ENCODE peak calls at places on chromosome 1, in eight cellular contexts. V is IMR-90, Q is stomach, R is esophagus muscularis mucosa, C is body of pancreas, D is uterus, F is transverse colon, S is tibial nerve. N is an unnamed sample. For H3K27me3, the result is how much of the 10 kb centered on the place peaks cover.

GRCh38 chr1:8345621-8346415 is 27.9 kb downstream of the SLC45A1 start:
- DNase-seq in V (no peak), Q (no peak), R (no peak), C (no peak), D (no peak), F (no peak), S (no peak), N (peak)

GRCh38 chr1:178825167-178825566 is 45.7 kb downstream of the ANGPTL1 start:
- DNase-seq in V (no peak), Q (no peak), R (no peak), C (no peak), D (no peak), F (no peak), S (no peak), N (no peak)

GRCh38 chr1:234645474-234645953 is 35.5 kb upstream of the IRF2BP2 start:
- DNase-seq in V (no peak), Q (no peak), R (no peak), C (no peak), D (no peak), F (no peak), S (no peak), N (no peak)

GRCh38 chr1:194816859-194817258 is 1630.4 kb upstream of the B3GALT2 start:
- DNase-seq in V (peak), Q (no peak), R (no peak), C (no peak), D (no peak), F (no peak), S (no peak), N (no peak)

GRCh38 chr1:85911742-85912141 is 203.5 kb upstream of the ZNHIT6 start:
- DNase-seq in V (peak), Q (no peak), R (no peak), C (no peak), D (no peak), F (no peak), S (no peak), N (no peak)

GRCh38 chr1:61085191-61086086 is 3.1 kb downstream of the NFIA start:
- DNase-seq in V (no peak), Q (no peak), R (no peak), C (no peak), D (no peak), F (no peak), S (no peak), N (no peak)

GRCh38 chr1:24052119-24052695 is 59.7 kb downstream of the MYOM3 start:
- DNase-seq in V (peak), Q (no peak), R (no peak), C (no peak), D (no peak), F (no peak), S (no peak), N (no peak)

GRCh38 chr1:2019571-2020309 is 595 bp downstream of the GABRD start:
- DNase-seq in V (no peak), Q (no peak), R (no peak), C (no peak), D (no peak), F (no peak), S (no peak), N (peak)

GRCh38 chr1:27357281-27358037 is 9.3 kb downstream of the MAP3K6 start:
- DNase-seq in V (peak), Q (peak), R (no peak), C (peak), D (peak), F (peak), S (no peak), N (peak)

GRCh38 chr1:4146101-4146500 is 246.0 kb upstream of the C1orf174 start:
- DNase-seq in V (no peak), Q (no peak), R (no peak), C (no peak), D (no peak), F (no peak), S (no peak), N (no peak)

GRCh38 chr1:198118136-198118535 is 38.7 kb upstream of the NEK7 start:
- DNase-seq in V (peak), Q (no peak), R (no peak), C (peak), D (peak), F (peak), S (peak), N (peak)

GRCh38 chr1:179437171-179437570 is 71.4 kb downstream of the AXDND1 start:
- DNase-seq in V (no peak), Q (no peak), R (no peak), C (no peak), D (no peak), F (no peak), S (no peak), N (no peak)

DNA sequence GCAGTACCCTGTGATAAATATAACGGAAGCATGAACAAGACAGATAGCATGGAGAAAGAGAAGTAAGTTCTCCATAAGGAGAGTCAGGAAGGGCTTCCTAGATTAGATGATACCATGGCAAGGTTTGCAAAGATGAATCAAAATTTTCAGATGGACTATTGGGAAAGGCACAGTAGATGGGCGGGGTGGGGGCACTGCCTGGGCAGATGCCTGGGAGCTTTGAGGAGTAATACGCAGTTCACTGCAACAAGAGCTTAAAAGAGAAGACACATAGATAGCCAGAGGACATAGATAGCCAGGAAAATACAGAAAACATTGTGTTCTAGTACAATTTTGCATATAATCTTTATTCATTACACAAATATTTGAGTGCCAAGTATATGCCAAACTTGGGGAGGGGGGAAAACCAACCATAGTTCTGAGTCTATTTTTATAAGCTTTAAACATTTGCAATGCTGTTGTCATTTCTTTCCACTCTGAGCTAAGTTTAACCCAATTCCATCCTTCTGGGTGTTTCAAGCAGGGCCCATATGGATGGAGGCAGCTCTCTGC is 120.5 kb downstream of the NUF2 start:
- DNase-seq in V (no peak), Q (no peak), R (no peak), C (no peak), D (no peak), F (no peak), S (no peak), N (no peak)
- H3K27ac ChIP-seq in V (no peak), Q (no peak), R (no peak), C (no peak), D (no peak), F (no peak), S (no peak), N (no peak)

GRCh38 chr1:205749826-205750682 is at the start of gene NUCKS1:
- DNase-seq in V (peak), Q (peak), R (peak), C (peak), D (peak), F (peak), S (peak), N (peak)
- TF ChIP-seq POLR2A in V (peak), Q (no peak), R (peak), C (no peak), D (peak), F (peak), S (peak), N (peak)

GRCh38 chr1:938088-938683 is 14.5 kb downstream of the SAMD11 start:
- DNase-seq in V (peak), Q (peak), R (no peak), C (peak), D (peak), F (peak), S (no peak), N (no peak)

GRCh38 chr1:936348-936747 is 12.6 kb downstream of the SAMD11 start:
- DNase-seq in V (no peak), Q (no peak), R (no peak), C (no peak), D (no peak), F (no peak), S (no peak), N (no peak)

GRCh38 chr1:936865-937264 is 13.1 kb downstream of the SAMD11 start:
- DNase-seq in V (no peak), Q (no peak), R (no peak), C (no peak), D (no peak), F (no peak), S (no peak), N (no peak)

GRCh38 chr1:938711-939504 is 15.2 kb downstream of the SAMD11 start:
- DNase-seq in V (no peak), Q (no peak), R (no peak), C (no peak), D (no peak), F (no peak), S (no peak), N (no peak)

GRCh38 chr1:937521-937920 is 13.8 kb downstream of the SAMD11 start:
- DNase-seq in V (no peak), Q (no peak), R (no peak), C (no peak), D (no peak), F (no peak), S (no peak), N (no peak)
- H3K27me3 ChIP-seq in V (under half), Q (half or more), R (half or more), C (under half), D (under half), F (half or more), S (half or more), N (under half)

GRCh38 chr1:64923294-64923718 is 43.0 kb downstream of the JAK1 start:
- DNase-seq in V (no peak), Q (no peak), R (peak), C (no peak), D (no peak), F (no peak), S (no peak), N (no peak)
- H3K27ac ChIP-seq in V (no peak), Q (no peak), R (no peak), C (no peak), D (no peak), F (no peak), S (no peak), N (no peak)